ENCODE peak calls at places on chromosomes 7 and 10, in ten cellular contexts. One of them, this sample, is unnamed.

GRCh38 chr10:64090865-64091264 is 569.7 kb downstream of the REEP3 start:
- DNase-seq in GM12865: no peak
- DNase-seq in T-cell: no peak
- DNase-seq in heart left ventricle: no peak
- DNase-seq in naive thymus-derived CD8-positive, alpha-beta T cell: no peak
- DNase-seq in mesothelial cell of epicardium: no peak
- DNase-seq in cardiac muscle cell: no peak
- DNase-seq in AG08395: no peak
- DNase-seq in NCI-H2171 treated with DMSO at 0.1 percent for 48 hours: no peak
- DNase-seq in astrocyte of the cerebellum: no peak
- DNase-seq in this sample: no peak

GRCh38 chr7:76247938-76248337 is 46.2 kb downstream of the SRRM3 start:
- DNase-seq in NCI-H2171 treated with DMSO at 0.1 percent for 48 hours: no peak
- DNase-seq in T-cell: no peak
- DNase-seq in cardiac muscle cell: no peak
- DNase-seq in GM12865: no peak
- DNase-seq in astrocyte of the cerebellum: no peak
- DNase-seq in heart left ventricle: no peak
- DNase-seq in AG08395: no peak
- DNase-seq in naive thymus-derived CD8-positive, alpha-beta T cell: no peak
- DNase-seq in mesothelial cell of epicardium: no peak
- DNase-seq in this sample: no peak

GRCh38 chr10:124742418-124743187 is 1.6 kb downstream of the FAM53B start:
- DNase-seq in astrocyte of the cerebellum: no peak
- DNase-seq in AG08395: no peak
- DNase-seq in naive thymus-derived CD8-positive, alpha-beta T cell: no peak
- DNase-seq in T-cell: no peak
- DNase-seq in GM12865: peak; percentile 50
- DNase-seq in mesothelial cell of epicardium: no peak
- DNase-seq in cardiac muscle cell: peak; percentile 58
- DNase-seq in NCI-H2171 treated with DMSO at 0.1 percent for 48 hours: peak; percentile 51
- DNase-seq in heart left ventricle: no peak
- DNase-seq in this sample: no peak

GRCh38 chr7:21253740-21254687 is 173.9 kb upstream of the SP4 start:
- DNase-seq in NCI-H2171 treated with DMSO at 0.1 percent for 48 hours: peak; percentile 48
- DNase-seq in mesothelial cell of epicardium: peak; percentile 33
- DNase-seq in GM12865: peak; percentile 59
- DNase-seq in heart left ventricle: peak; percentile 34
- DNase-seq in cardiac muscle cell: peak; percentile 64
- DNase-seq in T-cell: peak; percentile 20
- DNase-seq in AG08395: peak; percentile 23
- DNase-seq in astrocyte of the cerebellum: peak; percentile 26
- DNase-seq in naive thymus-derived CD8-positive, alpha-beta T cell: peak; percentile 7
- DNase-seq in this sample: peak; percentile 15

GRCh38 chr10:50310560-50311174 is 59.4 kb upstream of the ASAH2 start:
- DNase-seq in cardiac muscle cell: peak; percentile 15
- DNase-seq in GM12865: peak; percentile 57
- DNase-seq in NCI-H2171 treated with DMSO at 0.1 percent for 48 hours: peak; percentile 17
- DNase-seq in heart left ventricle: no peak
- DNase-seq in T-cell: no peak
- DNase-seq in naive thymus-derived CD8-positive, alpha-beta T cell: no peak
- DNase-seq in astrocyte of the cerebellum: no peak
- DNase-seq in mesothelial cell of epicardium: no peak
- DNase-seq in AG08395: no peak
- DNase-seq in this sample: no peak

GRCh38 chr7:22404421-22405023 is 47.6 kb upstream of the RAPGEF5 start:
- DNase-seq in NCI-H2171 treated with DMSO at 0.1 percent for 48 hours: no peak
- DNase-seq in naive thymus-derived CD8-positive, alpha-beta T cell: no peak
- DNase-seq in cardiac muscle cell: no peak
- DNase-seq in T-cell: no peak
- DNase-seq in heart left ventricle: no peak
- DNase-seq in AG08395: no peak
- DNase-seq in astrocyte of the cerebellum: no peak
- DNase-seq in GM12865: no peak
- DNase-seq in mesothelial cell of epicardium: no peak
- DNase-seq in this sample: no peak

GRCh38 chr10:38072552-38072951 is 21.6 kb upstream of the ZNF37A start:
- DNase-seq in heart left ventricle: no peak
- DNase-seq in naive thymus-derived CD8-positive, alpha-beta T cell: no peak
- DNase-seq in NCI-H2171 treated with DMSO at 0.1 percent for 48 hours: no peak
- DNase-seq in T-cell: no peak
- DNase-seq in astrocyte of the cerebellum: no peak
- DNase-seq in GM12865: no peak
- DNase-seq in AG08395: no peak
- DNase-seq in mesothelial cell of epicardium: no peak
- DNase-seq in cardiac muscle cell: no peak
- DNase-seq in this sample: no peak

GRCh38 chr10:98041352-98042043 is 11.1 kb upstream of the CRTAC1 start:
- DNase-seq in mesothelial cell of epicardium: no peak
- DNase-seq in cardiac muscle cell: peak; percentile 74
- DNase-seq in T-cell: peak; percentile 11
- DNase-seq in naive thymus-derived CD8-positive, alpha-beta T cell: peak; percentile 18
- DNase-seq in AG08395: peak; percentile 75
- DNase-seq in NCI-H2171 treated with DMSO at 0.1 percent for 48 hours: no peak
- DNase-seq in astrocyte of the cerebellum: peak; percentile 20
- DNase-seq in heart left ventricle: peak; percentile 56
- DNase-seq in GM12865: peak; percentile 62
- DNase-seq in this sample: no peak

GRCh38 chr10:49571419-49571818 is 32.5 kb upstream of the ERCC6 start:
- DNase-seq in mesothelial cell of epicardium: no peak
- DNase-seq in NCI-H2171 treated with DMSO at 0.1 percent for 48 hours: no peak
- DNase-seq in astrocyte of the cerebellum: no peak
- DNase-seq in GM12865: peak; percentile 13
- DNase-seq in AG08395: no peak
- DNase-seq in heart left ventricle: no peak
- DNase-seq in cardiac muscle cell: no peak
- DNase-seq in naive thymus-derived CD8-positive, alpha-beta T cell: no peak
- DNase-seq in T-cell: no peak
- DNase-seq in this sample: no peak

GRCh38 chr7:79287976-79288375 is 165.5 kb downstream of the MAGI2 start:
- DNase-seq in AG08395: no peak
- DNase-seq in mesothelial cell of epicardium: no peak
- DNase-seq in heart left ventricle: no peak
- DNase-seq in NCI-H2171 treated with DMSO at 0.1 percent for 48 hours: no peak
- DNase-seq in naive thymus-derived CD8-positive, alpha-beta T cell: no peak
- DNase-seq in cardiac muscle cell: peak; percentile 21
- DNase-seq in astrocyte of the cerebellum: no peak
- DNase-seq in T-cell: no peak
- DNase-seq in GM12865: no peak
- DNase-seq in this sample: no peak

GRCh38 chr7:41169307-41169706 is 533.6 kb downstream of the INHBA start:
- DNase-seq in NCI-H2171 treated with DMSO at 0.1 percent for 48 hours: no peak
- DNase-seq in astrocyte of the cerebellum: no peak
- DNase-seq in AG08395: no peak
- DNase-seq in mesothelial cell of epicardium: no peak
- DNase-seq in T-cell: no peak
- DNase-seq in cardiac muscle cell: no peak
- DNase-seq in GM12865: no peak
- DNase-seq in naive thymus-derived CD8-positive, alpha-beta T cell: no peak
- DNase-seq in heart left ventricle: no peak
- DNase-seq in this sample: no peak

GRCh38 chr7:30351274-30351673 is 66.9 kb downstream of the ZNRF2 start:
- DNase-seq in cardiac muscle cell: peak; percentile 7
- DNase-seq in astrocyte of the cerebellum: no peak
- DNase-seq in mesothelial cell of epicardium: no peak
- DNase-seq in T-cell: no peak
- DNase-seq in heart left ventricle: no peak
- DNase-seq in AG08395: no peak
- DNase-seq in naive thymus-derived CD8-positive, alpha-beta T cell: no peak
- DNase-seq in GM12865: no peak
- DNase-seq in NCI-H2171 treated with DMSO at 0.1 percent for 48 hours: no peak
- DNase-seq in this sample: no peak

GRCh38 chr10:112002191-112002590 is 181.4 kb downstream of the GPAM start:
- DNase-seq in T-cell: no peak
- DNase-seq in astrocyte of the cerebellum: no peak
- DNase-seq in heart left ventricle: no peak
- DNase-seq in NCI-H2171 treated with DMSO at 0.1 percent for 48 hours: no peak
- DNase-seq in AG08395: no peak
- DNase-seq in mesothelial cell of epicardium: no peak
- DNase-seq in cardiac muscle cell: no peak
- DNase-seq in naive thymus-derived CD8-positive, alpha-beta T cell: no peak
- DNase-seq in GM12865: no peak
- DNase-seq in this sample: no peak

GRCh38 chr7:81623251-81623855 is 146.5 kb downstream of the HGF start:
- DNase-seq in naive thymus-derived CD8-positive, alpha-beta T cell: no peak
- DNase-seq in NCI-H2171 treated with DMSO at 0.1 percent for 48 hours: no peak
- DNase-seq in heart left ventricle: no peak
- DNase-seq in GM12865: no peak
- DNase-seq in AG08395: no peak
- DNase-seq in cardiac muscle cell: no peak
- DNase-seq in T-cell: no peak
- DNase-seq in astrocyte of the cerebellum: no peak
- DNase-seq in mesothelial cell of epicardium: no peak
- DNase-seq in this sample: no peak

GRCh38 chr7:122442929-122443328 is 138.4 kb upstream of the FEZF1 start:
- DNase-seq in T-cell: no peak
- DNase-seq in heart left ventricle: no peak
- DNase-seq in astrocyte of the cerebellum: no peak
- DNase-seq in AG08395: no peak
- DNase-seq in cardiac muscle cell: no peak
- DNase-seq in naive thymus-derived CD8-positive, alpha-beta T cell: no peak
- DNase-seq in mesothelial cell of epicardium: no peak
- DNase-seq in NCI-H2171 treated with DMSO at 0.1 percent for 48 hours: no peak
- DNase-seq in GM12865: no peak
- DNase-seq in this sample: no peak

GRCh38 chr10:80165173-80165572 is 32.6 kb downstream of the PLAC9 start:
- DNase-seq in T-cell: no peak
- DNase-seq in GM12865: no peak
- DNase-seq in heart left ventricle: peak; percentile 66
- DNase-seq in naive thymus-derived CD8-positive, alpha-beta T cell: no peak
- DNase-seq in AG08395: peak; percentile 42
- DNase-seq in cardiac muscle cell: peak; percentile 76
- DNase-seq in NCI-H2171 treated with DMSO at 0.1 percent for 48 hours: no peak
- DNase-seq in mesothelial cell of epicardium: no peak
- DNase-seq in astrocyte of the cerebellum: no peak
- DNase-seq in this sample: no peak

GRCh38 chr10:3043512-3044368 is 23.6 kb upstream of the PFKP start:
- DNase-seq in naive thymus-derived CD8-positive, alpha-beta T cell: peak; percentile 35
- DNase-seq in cardiac muscle cell: peak; percentile 78
- DNase-seq in mesothelial cell of epicardium: no peak
- DNase-seq in T-cell: peak; percentile 18
- DNase-seq in astrocyte of the cerebellum: peak; percentile 64
- DNase-seq in GM12865: peak; percentile 68
- DNase-seq in NCI-H2171 treated with DMSO at 0.1 percent for 48 hours: peak; percentile 62
- DNase-seq in AG08395: peak; percentile 83
- DNase-seq in heart left ventricle: peak; percentile 61
- DNase-seq in this sample: no peak

GRCh38 chr10:28060031-28060607 is 61.2 kb upstream of the ODAD2 start:
- DNase-seq in mesothelial cell of epicardium: no peak
- DNase-seq in T-cell: no peak
- DNase-seq in AG08395: peak; percentile 28
- DNase-seq in cardiac muscle cell: no peak
- DNase-seq in NCI-H2171 treated with DMSO at 0.1 percent for 48 hours: no peak
- DNase-seq in heart left ventricle: no peak
- DNase-seq in GM12865: no peak
- DNase-seq in astrocyte of the cerebellum: no peak
- DNase-seq in naive thymus-derived CD8-positive, alpha-beta T cell: no peak
- DNase-seq in this sample: no peak

GRCh38 chr7:65287023-65287422 is 86.6 kb upstream of the ZNF92 start:
- DNase-seq in naive thymus-derived CD8-positive, alpha-beta T cell: no peak
- DNase-seq in AG08395: no peak
- DNase-seq in mesothelial cell of epicardium: no peak
- DNase-seq in T-cell: no peak
- DNase-seq in NCI-H2171 treated with DMSO at 0.1 percent for 48 hours: no peak
- DNase-seq in heart left ventricle: no peak
- DNase-seq in GM12865: no peak
- DNase-seq in cardiac muscle cell: peak; percentile 8
- DNase-seq in astrocyte of the cerebellum: no peak
- DNase-seq in this sample: no peak

GRCh38 chr10:110006358-110007170 is 1.2 kb upstream of the ADD3 start:
- DNase-seq in mesothelial cell of epicardium: peak; percentile 22
- DNase-seq in astrocyte of the cerebellum: no peak
- DNase-seq in NCI-H2171 treated with DMSO at 0.1 percent for 48 hours: no peak
- DNase-seq in cardiac muscle cell: peak; percentile 80
- DNase-seq in GM12865: no peak
- DNase-seq in AG08395: peak; percentile 76
- DNase-seq in heart left ventricle: peak; percentile 89
- DNase-seq in naive thymus-derived CD8-positive, alpha-beta T cell: no peak
- DNase-seq in T-cell: no peak
- DNase-seq in this sample: no peak